ENCODE peak calls at places on chromosomes 16 and 17, in four cellular contexts. One of them, this sample, is unnamed.

GRCh38 chr17:50883850-50884291 is 17.7 kb upstream of the TOB1 start:
- DNase-seq in NCI-H1436: no peak
- DNase-seq in ACHN: no peak
- DNase-seq in NCI-H2081 treated with DMSO at 0.1 percent for 48 hours: no peak
- DNase-seq in this sample: no peak

GRCh38 chr16:57091990-57092785 is at the start of gene CPNE2:
- DNase-seq in NCI-H2081 treated with DMSO at 0.1 percent for 48 hours: no peak
- DNase-seq in NCI-H1436: peak; percentile 77
- DNase-seq in ACHN: peak; percentile 78
- DNase-seq in this sample: peak; percentile 84

GRCh38 chr16:17082126-17082882 is 388.5 kb downstream of the XYLT1 start:
- DNase-seq in NCI-H2081 treated with DMSO at 0.1 percent for 48 hours: no peak
- DNase-seq in NCI-H1436: no peak
- DNase-seq in ACHN: no peak
- DNase-seq in this sample: no peak

GRCh38 chr16:68972720-68973119 is 129.4 kb downstream of the TANGO6 start:
- DNase-seq in NCI-H1436: peak; percentile 22
- DNase-seq in NCI-H2081 treated with DMSO at 0.1 percent for 48 hours: no peak
- DNase-seq in ACHN: peak; percentile 84
- DNase-seq in this sample: no peak

GRCh38 chr17:63434951-63435571 is 11.0 kb downstream of the CYB561 start:
- DNase-seq in ACHN: peak; percentile 80
- DNase-seq in NCI-H1436: no peak
- DNase-seq in NCI-H2081 treated with DMSO at 0.1 percent for 48 hours: no peak
- DNase-seq in this sample: peak; percentile 54

GRCh38 chr16:84453061-84453752 is 51.3 kb downstream of the MEAK7 start:
- DNase-seq in NCI-H1436: no peak
- DNase-seq in NCI-H2081 treated with DMSO at 0.1 percent for 48 hours: no peak
- DNase-seq in ACHN: no peak
- DNase-seq in this sample: no peak

GRCh38 chr16:12999368-12999767 is 98.0 kb downstream of the SHISA9 start:
- DNase-seq in ACHN: no peak
- DNase-seq in NCI-H2081 treated with DMSO at 0.1 percent for 48 hours: no peak
- DNase-seq in NCI-H1436: no peak
- DNase-seq in this sample: no peak

GRCh38 chr17:1180958-1181768 is 1.4 kb upstream of the ABR start:
- DNase-seq in NCI-H1436: peak; percentile 34
- DNase-seq in NCI-H2081 treated with DMSO at 0.1 percent for 48 hours: no peak
- DNase-seq in ACHN: no peak
- DNase-seq in this sample: no peak

GRCh38 chr17:47701603-47702002 is 7.6 kb downstream of the TBKBP1 start:
- DNase-seq in NCI-H1436: no peak
- DNase-seq in ACHN: no peak
- DNase-seq in NCI-H2081 treated with DMSO at 0.1 percent for 48 hours: no peak
- DNase-seq in this sample: no peak

GRCh38 chr17:76547642-76548202 is 7.9 kb downstream of the PRCD start:
- DNase-seq in NCI-H1436: no peak
- DNase-seq in ACHN: no peak
- DNase-seq in NCI-H2081 treated with DMSO at 0.1 percent for 48 hours: no peak
- DNase-seq in this sample: no peak

GRCh38 chr17:64128787-64129514 is 993 bp downstream of the ERN1 start:
- DNase-seq in NCI-H1436: no peak
- DNase-seq in ACHN: peak; percentile 63
- DNase-seq in NCI-H2081 treated with DMSO at 0.1 percent for 48 hours: no peak
- DNase-seq in this sample: peak; percentile 63

GRCh38 chr17:47401100-47401499 is 77.3 kb downstream of the EFCAB13 start:
- DNase-seq in ACHN: no peak
- DNase-seq in NCI-H2081 treated with DMSO at 0.1 percent for 48 hours: no peak
- DNase-seq in NCI-H1436: no peak
- DNase-seq in this sample: no peak